ENCODE peak calls at places on chromosome 20, in ten cellular contexts. One of them, this sample, is unnamed.

GRCh38 chr20:31896049-31896448 is 25.6 kb downstream of the TTLL9 start:
- DNase-seq in lower leg skin: no peak
- DNase-seq in thyroid gland: no peak
- DNase-seq in endothelial cell of umbilical vein: no peak
- DNase-seq in A549: no peak
- DNase-seq in Peyer's patch: no peak
- DNase-seq in suprapubic skin: peak; percentile 24
- DNase-seq in NB4: no peak
- DNase-seq in ovary: no peak
- DNase-seq in sigmoid colon: no peak
- DNase-seq in this sample: no peak

GRCh38 chr20:38805958-38806854 is 709 bp downstream of the PPP1R16B start:
- DNase-seq in lower leg skin: no peak
- DNase-seq in thyroid gland: peak; percentile 12
- DNase-seq in endothelial cell of umbilical vein: peak; percentile 30
- DNase-seq in A549: no peak
- DNase-seq in Peyer's patch: peak; percentile 59
- DNase-seq in suprapubic skin: no peak
- DNase-seq in NB4: peak; percentile 48
- DNase-seq in ovary: no peak
- DNase-seq in sigmoid colon: no peak
- DNase-seq in this sample: no peak

GRCh38 chr20:43096471-43096870 is 93.2 kb downstream of the PTPRT start:
- DNase-seq in lower leg skin: no peak
- DNase-seq in thyroid gland: no peak
- DNase-seq in endothelial cell of umbilical vein: no peak
- DNase-seq in A549: no peak
- DNase-seq in Peyer's patch: no peak
- DNase-seq in suprapubic skin: no peak
- DNase-seq in NB4: no peak
- DNase-seq in ovary: no peak
- DNase-seq in sigmoid colon: no peak
- DNase-seq in this sample: no peak

GRCh38 chr20:32062776-32063170 is 10.7 kb downstream of the HCK start:
- DNase-seq in lower leg skin: peak; percentile 32
- DNase-seq in thyroid gland: peak; percentile 14
- DNase-seq in endothelial cell of umbilical vein: no peak
- DNase-seq in A549: no peak
- DNase-seq in Peyer's patch: peak; percentile 38
- DNase-seq in suprapubic skin: no peak
- DNase-seq in NB4: peak; percentile 92
- DNase-seq in ovary: no peak
- DNase-seq in sigmoid colon: peak; percentile 78
- DNase-seq in this sample: no peak

GRCh38 chr20:60254901-60255411 is 296.7 kb downstream of the CDH26 start:
- DNase-seq in lower leg skin: no peak
- DNase-seq in thyroid gland: peak; percentile 47
- DNase-seq in endothelial cell of umbilical vein: no peak
- DNase-seq in A549: no peak
- DNase-seq in Peyer's patch: no peak
- DNase-seq in suprapubic skin: no peak
- DNase-seq in NB4: no peak
- DNase-seq in ovary: no peak
- DNase-seq in sigmoid colon: no peak
- DNase-seq in this sample: no peak

GRCh38 chr20:44021900-44022299 is 107.2 kb downstream of the TOX2 start:
- DNase-seq in lower leg skin: no peak
- DNase-seq in thyroid gland: no peak
- DNase-seq in endothelial cell of umbilical vein: no peak
- DNase-seq in A549: no peak
- DNase-seq in Peyer's patch: no peak
- DNase-seq in suprapubic skin: peak; percentile 70
- DNase-seq in NB4: no peak
- DNase-seq in ovary: no peak
- DNase-seq in sigmoid colon: no peak
- DNase-seq in this sample: no peak

GRCh38 chr20:3246682-3247081 is 7.7 kb upstream of the SLC4A11 start:
- DNase-seq in lower leg skin: no peak
- DNase-seq in thyroid gland: no peak
- DNase-seq in endothelial cell of umbilical vein: no peak
- DNase-seq in A549: no peak
- DNase-seq in Peyer's patch: no peak
- DNase-seq in suprapubic skin: no peak
- DNase-seq in NB4: no peak
- DNase-seq in ovary: no peak
- DNase-seq in sigmoid colon: no peak
- DNase-seq in this sample: no peak

GRCh38 chr20:2757001-2757400 is 43.4 kb downstream of the CPXM1 start:
- DNase-seq in lower leg skin: no peak
- DNase-seq in thyroid gland: no peak
- DNase-seq in endothelial cell of umbilical vein: no peak
- DNase-seq in A549: no peak
- DNase-seq in Peyer's patch: no peak
- DNase-seq in suprapubic skin: peak; percentile 63
- DNase-seq in NB4: no peak
- DNase-seq in ovary: no peak
- DNase-seq in sigmoid colon: no peak
- DNase-seq in this sample: no peak

GRCh38 chr20:51763965-51764602 is 4.1 kb downstream of the ATP9A start:
- DNase-seq in lower leg skin: no peak
- DNase-seq in thyroid gland: no peak
- DNase-seq in endothelial cell of umbilical vein: no peak
- DNase-seq in A549: peak; percentile 45
- DNase-seq in Peyer's patch: no peak
- DNase-seq in suprapubic skin: no peak
- DNase-seq in NB4: peak; percentile 58
- DNase-seq in ovary: no peak
- DNase-seq in sigmoid colon: no peak
- DNase-seq in this sample: no peak

GRCh38 chr20:4592316-4593148 is 129.2 kb upstream of the PRND start:
- DNase-seq in lower leg skin: no peak
- DNase-seq in thyroid gland: peak; percentile 65
- DNase-seq in endothelial cell of umbilical vein: peak; percentile 48
- DNase-seq in A549: peak; percentile 78
- DNase-seq in Peyer's patch: no peak
- DNase-seq in suprapubic skin: no peak
- DNase-seq in NB4: peak; percentile 60
- DNase-seq in ovary: peak; percentile 52
- DNase-seq in sigmoid colon: no peak
- DNase-seq in this sample: no peak

GRCh38 chr20:37327748-37328147 is 18.2 kb upstream of the SRC start:
- DNase-seq in lower leg skin: peak; percentile 83
- DNase-seq in thyroid gland: peak; percentile 32
- DNase-seq in endothelial cell of umbilical vein: no peak
- DNase-seq in A549: no peak
- DNase-seq in Peyer's patch: peak; percentile 38
- DNase-seq in suprapubic skin: peak; percentile 92
- DNase-seq in NB4: no peak
- DNase-seq in ovary: peak; percentile 85
- DNase-seq in sigmoid colon: peak; percentile 98
- DNase-seq in this sample: no peak

GRCh38 chr20:32325706-32326506 is 32.2 kb upstream of the ASXL1 start:
- DNase-seq in lower leg skin: no peak
- DNase-seq in thyroid gland: no peak
- DNase-seq in endothelial cell of umbilical vein: peak; percentile 94
- DNase-seq in A549: peak; percentile 91
- DNase-seq in Peyer's patch: no peak
- DNase-seq in suprapubic skin: no peak
- DNase-seq in NB4: no peak
- DNase-seq in ovary: no peak
- DNase-seq in sigmoid colon: no peak
- DNase-seq in this sample: no peak

GRCh38 chr20:53934421-53935352 is 135.7 kb downstream of the BCAS1 start:
- DNase-seq in lower leg skin: no peak
- DNase-seq in thyroid gland: peak; percentile 35
- DNase-seq in endothelial cell of umbilical vein: peak; percentile 93
- DNase-seq in A549: peak; percentile 60
- DNase-seq in Peyer's patch: peak; percentile 60
- DNase-seq in suprapubic skin: peak; percentile 60
- DNase-seq in NB4: peak; percentile 93
- DNase-seq in ovary: peak; percentile 48
- DNase-seq in sigmoid colon: no peak
- DNase-seq in this sample: no peak
- TF ChIP-seq POLR2A in lower leg skin: no peak
- TF ChIP-seq POLR2A in thyroid gland: no peak
- TF ChIP-seq POLR2A in endothelial cell of umbilical vein: no peak
- TF ChIP-seq POLR2A in A549: no peak
- TF ChIP-seq POLR2A in Peyer's patch: no peak
- TF ChIP-seq POLR2A in suprapubic skin: no peak
- TF ChIP-seq POLR2A in NB4: peak; percentile 31
- TF ChIP-seq POLR2A in ovary: no peak
- TF ChIP-seq POLR2A in sigmoid colon: no peak
- TF ChIP-seq POLR2A in this sample: no peak

DNA sequence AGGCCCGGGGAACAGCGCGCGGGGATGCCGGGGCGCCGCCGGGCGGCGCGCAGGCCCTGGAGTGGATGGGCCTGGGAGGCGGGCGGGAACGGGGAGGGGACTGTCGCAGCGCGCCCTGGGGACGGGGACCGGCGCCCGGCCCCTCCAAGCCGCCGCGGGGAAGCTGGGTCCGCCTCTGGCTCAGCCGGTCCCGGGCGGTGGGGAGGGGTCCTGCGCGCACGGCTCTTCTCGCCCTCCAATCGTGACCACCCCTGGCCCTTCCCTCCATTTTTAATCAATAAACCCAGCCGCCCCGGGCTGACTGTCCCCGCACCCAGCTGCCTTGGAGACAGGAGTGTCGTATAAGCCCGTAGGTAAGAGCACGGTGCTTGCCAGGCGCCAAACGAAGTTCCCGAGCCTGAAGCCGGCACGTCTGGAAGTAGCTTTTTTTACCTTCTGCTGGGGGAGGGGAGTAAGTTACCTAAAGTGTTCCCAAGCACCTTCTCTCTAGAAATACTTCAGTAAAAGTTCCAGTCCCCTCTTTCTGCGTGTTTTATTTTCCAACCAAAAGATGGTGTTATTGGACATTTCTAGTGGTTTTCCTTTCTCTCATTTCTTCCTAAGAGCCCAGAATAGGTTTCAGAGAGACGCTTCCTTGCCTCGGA is 780 bp upstream of the TAF4 start:
- DNase-seq in lower leg skin: no peak
- DNase-seq in thyroid gland: peak; percentile 75
- DNase-seq in endothelial cell of umbilical vein: peak; percentile 59
- DNase-seq in A549: peak; percentile 61
- DNase-seq in Peyer's patch: peak; percentile 38
- DNase-seq in suprapubic skin: no peak
- DNase-seq in NB4: peak; percentile 70
- DNase-seq in ovary: peak; percentile 67
- DNase-seq in sigmoid colon: no peak
- DNase-seq in this sample: peak; percentile 23
- TF ChIP-seq POLR2A in lower leg skin: no peak
- TF ChIP-seq POLR2A in thyroid gland: no peak
- TF ChIP-seq POLR2A in endothelial cell of umbilical vein: no peak
- TF ChIP-seq POLR2A in A549: no peak
- TF ChIP-seq POLR2A in Peyer's patch: no peak
- TF ChIP-seq POLR2A in suprapubic skin: no peak
- TF ChIP-seq POLR2A in NB4: no peak
- TF ChIP-seq POLR2A in ovary: no peak
- TF ChIP-seq POLR2A in sigmoid colon: no peak
- TF ChIP-seq POLR2A in this sample: no peak

DNA sequence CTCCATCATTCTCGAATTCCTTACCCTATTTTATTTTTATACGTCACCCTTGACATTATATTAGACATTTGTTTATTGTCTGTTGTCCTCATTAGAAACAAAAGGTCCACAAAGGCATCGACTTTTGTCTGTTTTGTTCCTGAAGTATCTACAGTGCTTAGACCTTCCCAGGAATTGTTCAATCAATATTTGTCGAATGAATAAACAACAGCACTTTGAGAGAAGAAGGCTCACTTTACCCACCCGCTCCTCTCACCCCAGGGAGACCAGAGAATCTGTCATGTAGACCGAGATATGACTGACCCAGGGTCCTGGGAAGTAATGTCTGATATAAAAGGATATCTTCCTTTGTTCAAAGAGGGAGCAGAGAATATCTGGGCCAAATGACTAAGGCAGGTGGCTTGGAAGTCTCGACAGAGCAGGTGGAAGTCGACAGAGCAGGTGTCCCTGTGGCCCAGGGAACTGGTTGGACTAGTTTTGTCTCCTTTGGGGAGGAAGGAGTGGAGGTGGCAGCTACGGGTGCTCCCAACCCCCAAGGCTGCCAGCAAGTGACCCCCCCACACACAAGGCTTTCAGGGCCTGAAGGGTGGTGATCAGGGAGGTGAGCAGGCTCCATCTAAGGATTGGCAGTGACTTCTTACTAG is 14.8 kb upstream of the CHMP4B start:
- DNase-seq in lower leg skin: no peak
- DNase-seq in thyroid gland: peak; percentile 88
- DNase-seq in endothelial cell of umbilical vein: no peak
- DNase-seq in A549: no peak
- DNase-seq in Peyer's patch: no peak
- DNase-seq in suprapubic skin: no peak
- DNase-seq in NB4: no peak
- DNase-seq in ovary: no peak
- DNase-seq in sigmoid colon: no peak
- DNase-seq in this sample: peak; percentile 78
- TF ChIP-seq POLR2A in lower leg skin: no peak
- TF ChIP-seq POLR2A in thyroid gland: no peak
- TF ChIP-seq POLR2A in endothelial cell of umbilical vein: no peak
- TF ChIP-seq POLR2A in A549: no peak
- TF ChIP-seq POLR2A in Peyer's patch: no peak
- TF ChIP-seq POLR2A in suprapubic skin: no peak
- TF ChIP-seq POLR2A in NB4: no peak
- TF ChIP-seq POLR2A in ovary: no peak
- TF ChIP-seq POLR2A in sigmoid colon: no peak
- TF ChIP-seq POLR2A in this sample: no peak

DNA sequence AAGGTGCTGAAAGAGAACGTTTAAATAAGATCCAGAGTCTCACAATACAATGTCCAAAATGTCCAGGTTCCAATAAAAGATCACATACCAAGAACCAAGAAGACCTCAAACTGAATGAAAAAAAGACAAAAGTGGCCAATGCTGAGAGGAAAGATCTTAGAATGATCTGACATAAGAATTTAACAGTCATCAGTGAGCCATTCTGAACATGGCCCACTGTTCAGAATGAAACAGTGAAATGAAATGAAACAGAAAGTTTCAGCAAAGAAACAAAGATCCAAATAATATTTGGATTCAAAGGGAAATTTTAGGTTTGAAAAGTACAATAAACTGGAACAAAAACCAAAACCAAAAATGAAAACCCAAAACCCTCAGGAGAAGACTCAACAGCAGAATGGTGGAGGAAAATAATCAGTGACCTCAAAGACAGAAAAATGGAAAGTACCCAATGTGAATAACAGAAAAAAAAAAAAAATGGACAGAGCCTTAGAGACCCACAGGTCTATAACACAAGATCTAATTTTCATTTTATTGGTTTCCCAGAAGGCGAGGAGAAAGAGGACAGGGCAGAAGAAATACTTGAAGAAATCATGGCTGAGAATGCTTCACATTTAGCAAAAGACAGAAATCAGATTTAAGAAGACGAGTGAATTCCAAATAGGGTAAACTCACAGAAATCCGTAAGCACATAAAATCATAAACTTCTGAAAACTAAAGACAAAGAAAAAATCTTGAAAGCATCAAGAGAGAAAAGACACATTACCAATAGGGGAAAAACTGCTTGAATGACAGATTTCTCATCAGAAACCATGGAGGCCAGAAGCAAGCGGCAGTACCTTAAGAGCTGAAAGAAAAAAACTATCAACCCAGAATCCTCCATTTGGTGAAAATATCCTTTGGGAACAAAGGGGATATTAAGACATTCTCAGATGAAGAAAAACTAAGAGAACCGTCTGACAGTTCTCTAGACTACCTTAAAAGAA is 66.3 kb upstream of the EMILIN3 start:
- DNase-seq in lower leg skin: no peak
- DNase-seq in thyroid gland: no peak
- DNase-seq in endothelial cell of umbilical vein: no peak
- DNase-seq in A549: no peak
- DNase-seq in Peyer's patch: no peak
- DNase-seq in suprapubic skin: no peak
- DNase-seq in NB4: no peak
- DNase-seq in ovary: no peak
- DNase-seq in sigmoid colon: no peak
- DNase-seq in this sample: no peak
- TF ChIP-seq POLR2A in lower leg skin: no peak
- TF ChIP-seq POLR2A in thyroid gland: no peak
- TF ChIP-seq POLR2A in endothelial cell of umbilical vein: no peak
- TF ChIP-seq POLR2A in A549: no peak
- TF ChIP-seq POLR2A in Peyer's patch: no peak
- TF ChIP-seq POLR2A in suprapubic skin: no peak
- TF ChIP-seq POLR2A in NB4: no peak
- TF ChIP-seq POLR2A in ovary: no peak
- TF ChIP-seq POLR2A in sigmoid colon: no peak
- TF ChIP-seq POLR2A in this sample: no peak

This sample was measured in breast epithelium.